ENCODE peak calls at places on chromosomes 1 and 21, in nine cellular contexts. B, S, I, G, X, O, H, C and F are unnamed samples.

GRCh38 chr21:32200029-32200428 is 78.8 kb downstream of the MIS18A start:
- DNase-seq in I (no peak), G (no peak), B (no peak), S (no peak), H (no peak), C (no peak), O (no peak), X (no peak), F (no peak)

GRCh38 chr1:26838474-26839338 is 12.2 kb downstream of the ZDHHC18 start:
- DNase-seq in I (no peak), S (no peak), C (no peak), X (no peak), O (no peak), H (no peak), G (no peak), B (no peak), F (no peak)

GRCh38 chr1:21539933-21540332 is 30.7 kb downstream of the ALPL start:
- DNase-seq in H (peak), O (no peak), C (no peak), X (no peak), I (no peak), S (no peak), G (no peak), B (no peak), F (no peak)

GRCh38 chr1:66147226-66147625 is 354.5 kb downstream of the PDE4B start:
- DNase-seq in G (no peak), C (no peak), S (no peak), X (no peak), B (no peak), I (no peak), O (no peak), H (no peak), F (no peak)

GRCh38 chr1:230170610-230171009 is 103.6 kb downstream of the GALNT2 start:
- DNase-seq in B (no peak), S (no peak), H (peak), X (no peak), C (no peak), O (no peak), G (no peak), I (peak), F (no peak)

GRCh38 chr1:64877151-64877550 is 89.2 kb downstream of the JAK1 start:
- DNase-seq in B (no peak), C (peak), X (no peak), G (no peak), H (no peak), O (no peak), S (no peak), I (no peak), F (no peak)

GRCh38 chr1:162022626-162023025 is 1.0 kb downstream of the OLFML2B start:
- DNase-seq in I (no peak), O (no peak), G (no peak), B (no peak), X (no peak), C (no peak), S (no peak), H (no peak), F (no peak)

GRCh38 chr1:228074954-228075730 is 7.4 kb upstream of the ARF1 start:
- DNase-seq in G (no peak), I (no peak), O (peak), B (no peak), C (no peak), S (no peak), H (no peak), X (no peak), F (no peak)

GRCh38 chr1:242585616-242586354 is 61.3 kb upstream of the PLD5 start:
- DNase-seq in H (no peak), O (no peak), G (no peak), X (no peak), S (no peak), I (no peak), B (no peak), C (no peak), F (no peak)